ENCODE peak calls at places on chromosomes 16 and 17, in eight cellular contexts. V is NCI-H774; W is cerebellum; C is stimulated activated CD8-positive, alpha-beta memory T cell treated with anti-CD3 and anti-CD28 coated beads, Interleukin-12 subunit alpha, Interleukin-12 subunit beta, amount 100 ng/mL, for 4 hours; R is stimulated activated CD4-positive, alpha-beta T cell treated with anti-CD3 and anti-CD28 coated beads, Interleukin-1b, Interleukin-23, amount 100 ng/mL, for 4 hours; A is AG08395; Y is activated effector memory CD4-positive, alpha-beta T cell treated with Interleukin-2 at 50 U/mL for 16 hours; M is T follicular helper cell. S is an unnamed sample.

GRCh38 chr17:58315750-58316149 is 12.8 kb downstream of the TSPOAP1 start:
- DNase-seq in V (no peak), W (no peak), C (no peak), R (no peak), A (no peak), Y (no peak), M (no peak), S (no peak)

GRCh38 chr17:70329751-70330150 is 160.4 kb downstream of the KCNJ2 start:
- DNase-seq in V (no peak), W (no peak), C (no peak), R (no peak), A (no peak), Y (no peak), M (no peak), S (no peak)

GRCh38 chr16:22284637-22285515 is 12.3 kb upstream of the POLR3E start:
- DNase-seq in V (no peak), W (no peak), C (no peak), R (no peak), A (peak), Y (no peak), M (no peak), S (no peak)

GRCh38 chr17:27919120-27919519 is 26.0 kb upstream of the LYRM9 start:
- DNase-seq in V (no peak), W (no peak), C (no peak), R (no peak), A (no peak), Y (no peak), M (no peak), S (no peak)

GRCh38 chr16:14672403-14672971 is 21.6 kb downstream of the PLA2G10 start:
- DNase-seq in V (no peak), W (no peak), C (no peak), R (no peak), A (no peak), Y (no peak), M (no peak), S (no peak)

GRCh38 chr17:82905130-82905529 is 65.3 kb upstream of the ZNF750 start:
- DNase-seq in V (no peak), W (no peak), C (no peak), R (no peak), A (no peak), Y (no peak), M (no peak), S (no peak)

GRCh38 chr17:49730078-49730786 is 22.5 kb upstream of the SLC35B1 start:
- DNase-seq in V (no peak), W (peak), C (no peak), R (no peak), A (peak), Y (no peak), M (no peak), S (peak)

GRCh38 chr17:55093358-55093757 is 124.8 kb downstream of the STXBP4 start:
- DNase-seq in V (no peak), W (no peak), C (no peak), R (no peak), A (no peak), Y (no peak), M (no peak), S (no peak)

GRCh38 chr17:9859781-9860180 is 34.1 kb downstream of the GLP2R start:
- DNase-seq in V (no peak), W (no peak), C (no peak), R (no peak), A (no peak), Y (no peak), M (no peak), S (no peak)

GRCh38 chr17:37360632-37361031 is 15.2 kb upstream of the C17orf78 start:
- DNase-seq in V (no peak), W (no peak), C (no peak), R (no peak), A (no peak), Y (no peak), M (no peak), S (no peak)

GRCh38 chr16:72554935-72555334 is 383.0 kb upstream of the PMFBP1 start:
- DNase-seq in V (no peak), W (no peak), C (no peak), R (no peak), A (no peak), Y (no peak), M (no peak), S (no peak)